ENCODE peak calls at places on chromosomes 6 and 20, in seven cellular contexts. I is hepatocyte; F is pancreas; D is breast epithelium; L is cardiac muscle cell; T is CD4-positive, alpha-beta memory T cell; J is endodermal cell. A is an unnamed sample. For H3K4me1, the result is how much of the 10 kb centered on the place peaks cover.

GRCh38 chr6:159343709-159344108 is 174.5 kb downstream of the FNDC1 start:
- DNase-seq in J (no peak), F (no peak), L (no peak), D (no peak), T (no peak), I (no peak), A (no peak)

GRCh38 chr6:167795874-167796667 is 30.6 kb upstream of the AFDN start:
- DNase-seq in D (peak), T (no peak), I (no peak), F (peak), L (no peak), J (no peak), A (peak)

GRCh38 chr6:158744986-158745430 is 74.2 kb downstream of the EZR start:
- DNase-seq in T (no peak), J (no peak), D (no peak), L (peak), I (no peak), F (no peak), A (no peak)

GRCh38 chr20:21184810-21185209 is 58.9 kb downstream of the KIZ start:
- DNase-seq in D (no peak), T (no peak), L (no peak), I (no peak), J (no peak), F (no peak), A (no peak)

GRCh38 chr6:139888691-139889122 is 514.3 kb upstream of the CITED2 start:
- DNase-seq in L (peak), T (no peak), I (no peak), D (no peak), J (peak), F (no peak), A (no peak)

GRCh38 chr6:52317841-52318581 is 33.5 kb upstream of the MCM3 start:
- DNase-seq in F (no peak), D (no peak), L (no peak), I (peak), J (no peak), T (no peak), A (no peak)

GRCh38 chr6:153001767-153002612 is 519 bp downstream of the MTRF1L start:
- DNase-seq in J (peak), D (no peak), F (no peak), L (peak), T (peak), I (peak), A (no peak)

GRCh38 chr6:9100869-9101575 is 665.7 kb upstream of the SLC35B3 start:
- DNase-seq in I (no peak), F (no peak), J (no peak), T (no peak), L (no peak), D (no peak), A (no peak)

GRCh38 chr6:2639167-2639566 is 111.6 kb downstream of the MYLK4 start:
- DNase-seq in I (no peak), J (no peak), D (no peak), T (no peak), F (no peak), L (no peak), A (no peak)

GRCh38 chr20:25444556-25444955 is 37.1 kb downstream of the GINS1 start:
- DNase-seq in I (no peak), J (no peak), T (no peak), D (no peak), L (no peak), F (no peak), A (no peak)

GRCh38 chr20:31630187-31630790 is 7.4 kb upstream of the COX4I2 start:
- DNase-seq in D (no peak), I (peak), L (no peak), F (no peak), J (no peak), T (no peak), A (no peak)

GRCh38 chr6:88223298-88223697 is 57.2 kb upstream of the CNR1 start:
- DNase-seq in L (no peak), F (no peak), D (no peak), J (no peak), I (no peak), T (no peak), A (no peak)

GRCh38 chr20:7879883-7880282 is 60.4 kb downstream of the HAO1 start:
- DNase-seq in J (no peak), T (no peak), D (no peak), I (peak), F (no peak), L (no peak), A (no peak)

GRCh38 chr20:45933231-45934045 is 1.0 kb upstream of the PCIF1 start:
- DNase-seq in I (peak), D (peak), L (peak), F (peak), T (peak), J (peak), A (peak)

GRCh38 chr6:124226396-124226795 is 422.7 kb downstream of the NKAIN2 start:
- DNase-seq in F (no peak), T (no peak), J (no peak), D (no peak), L (no peak), I (no peak), A (no peak)

GRCh38 chr6:160750276-160750689 is 48.2 kb downstream of the PLG start:
- DNase-seq in J (peak), D (no peak), T (no peak), F (no peak), I (peak), L (peak), A (no peak)

GRCh38 chr20:3819413-3820047 is 817 bp upstream of the AP5S1 start:
- DNase-seq in I (no peak), F (no peak), D (no peak), L (no peak), T (no peak), J (no peak), A (no peak)

GRCh38 chr20:1851396-1851795 is 43.8 kb upstream of the SIRPA start:
- DNase-seq in D (no peak), L (no peak), J (no peak), F (no peak), T (no peak), I (no peak), A (no peak)

GRCh38 chr6:127192911-127193503 is 73.7 kb upstream of the RNF146 start:
- DNase-seq in L (no peak), I (no peak), F (no peak), D (no peak), T (no peak), J (no peak), A (no peak)

GRCh38 chr6:88211446-88211845 is 45.3 kb upstream of the CNR1 start:
- DNase-seq in T (no peak), I (no peak), J (no peak), L (no peak), F (no peak), D (no peak), A (no peak)

GRCh38 chr20:47789081-47789998 is 4.1 kb upstream of the SULF2 start:
- DNase-seq in J (no peak), D (no peak), L (no peak), F (no peak), I (peak), T (no peak), A (no peak)

GRCh38 chr20:62717933-62718332 is 9.3 kb downstream of the NTSR1 start:
- DNase-seq in F (no peak), D (no peak), I (no peak), L (no peak), J (no peak), T (no peak), A (no peak)

GRCh38 chr20:56859039-56859750 is 230.1 kb downstream of the TFAP2C start:
- DNase-seq in J (no peak), D (no peak), I (no peak), L (no peak), T (no peak), F (no peak), A (no peak)

GRCh38 chr20:58342104-58342945 is 32.8 kb downstream of the RAB22A start:
- DNase-seq in F (no peak), I (no peak), T (no peak), D (no peak), J (no peak), L (no peak), A (no peak)

GRCh38 chr6:14968056-14968643 is 277.7 kb upstream of the JARID2 start:
- DNase-seq in F (no peak), J (no peak), D (no peak), L (no peak), I (no peak), T (no peak), A (no peak)

GRCh38 chr20:64091762-64092161 is 7.6 kb upstream of the LKAAEAR1 start:
- DNase-seq in I (no peak), L (no peak), D (no peak), T (peak), J (peak), F (no peak), A (no peak)

GRCh38 chr6:15372932-15373331 is 127.1 kb downstream of the JARID2 start:
- DNase-seq in J (no peak), F (no peak), L (no peak), I (no peak), T (no peak), D (no peak), A (no peak)

GRCh38 chr6:145561095-145561820 is 174.1 kb downstream of the EPM2A start:
- DNase-seq in F (no peak), T (no peak), L (no peak), D (no peak), J (no peak), I (no peak), A (no peak)

GRCh38 chr6:41286544-41287346 is at the start of gene TREM1:
- DNase-seq in F (no peak), J (no peak), T (no peak), L (no peak), I (peak), D (no peak), A (peak)

GRCh38 chr20:24670981-24671380 is 201.6 kb downstream of the SYNDIG1 start:
- DNase-seq in T (no peak), D (peak), L (no peak), J (no peak), F (peak), I (no peak), A (no peak)

GRCh38 chr20:62368629-62369507 is 1.8 kb upstream of the LAMA5 start:
- DNase-seq in F (no peak), D (no peak), J (peak), T (no peak), I (peak), L (peak), A (no peak)

GRCh38 chr6:2957696-2958330 is 13.6 kb downstream of the SERPINB6 start:
- DNase-seq in D (no peak), I (no peak), T (no peak), F (no peak), L (no peak), J (peak), A (peak)

GRCh38 chr6:101167638-101168037 is 225.9 kb upstream of the GRIK2 start:
- DNase-seq in F (no peak), L (no peak), T (no peak), I (no peak), J (no peak), D (no peak), A (no peak)

GRCh38 chr20:19552144-19552895 is 205.7 kb upstream of the RIN2 start:
- DNase-seq in T (no peak), L (peak), D (no peak), F (no peak), I (peak), J (peak), A (no peak)

GRCh38 chr20:13873814-13874213 is 89.0 kb downstream of the NDUFAF5 start:
- DNase-seq in J (peak), F (no peak), T (no peak), D (no peak), I (no peak), L (no peak), A (no peak)

GRCh38 chr6:30743099-30744053 is 889 bp upstream of the FLOT1 start:
- DNase-seq in J (no peak), D (no peak), I (no peak), T (no peak), F (peak), L (no peak), A (no peak)
- H3K4me1 ChIP-seq in J (under half), D (under half), I (under half), T (under half), F (under half), L (under half), A (half or more)

GRCh38 chr6:166761801-166762200 is 134.8 kb upstream of the RPS6KA2 start:
- DNase-seq in L (no peak), D (no peak), I (no peak), T (no peak), J (no peak), F (no peak), A (no peak)

GRCh38 chr6:166757226-166758135 is 130.4 kb upstream of the RPS6KA2 start:
- DNase-seq in J (peak), D (no peak), L (peak), F (no peak), I (peak), T (no peak), A (no peak)

GRCh38 chr6:166760288-166760687 is 133.2 kb upstream of the RPS6KA2 start:
- DNase-seq in I (no peak), T (peak), F (no peak), J (no peak), L (no peak), D (no peak), A (no peak)

GRCh38 chr6:166754218-166755030 is 127.4 kb upstream of the RPS6KA2 start:
- DNase-seq in F (no peak), I (no peak), T (no peak), L (no peak), D (no peak), J (peak), A (no peak)

GRCh38 chr6:166758136-166758704 is 131.2 kb upstream of the RPS6KA2 start:
- DNase-seq in D (no peak), J (no peak), T (no peak), L (no peak), F (no peak), I (no peak), A (no peak)
- H3K4me3 ChIP-seq in D (peak), J (no peak), T (no peak), L (no peak), F (no peak), I (no peak), A (peak)

GRCh38 chr6:32075781-32076494 is 33.2 kb downstream of the TNXB start:
- DNase-seq in F (no peak), D (no peak), I (no peak), J (no peak), L (no peak), T (no peak), A (no peak)

GRCh38 chr6:32082951-32083350 is 26.2 kb downstream of the TNXB start:
- DNase-seq in F (no peak), I (no peak), T (no peak), D (no peak), J (no peak), L (no peak), A (peak)

GRCh38 chr6:32081676-32082075 is 27.5 kb downstream of the TNXB start:
- DNase-seq in I (no peak), D (no peak), T (no peak), F (no peak), L (no peak), J (no peak), A (no peak)

GRCh38 chr6:32081168-32081624 is 27.9 kb downstream of the TNXB start:
- DNase-seq in F (no peak), T (no peak), J (no peak), I (no peak), D (no peak), L (no peak), A (peak)

GRCh38 chr6:32079566-32080290 is 29.4 kb downstream of the TNXB start:
- DNase-seq in F (no peak), T (no peak), L (no peak), J (no peak), I (no peak), D (no peak), A (no peak)
- H3K4me1 ChIP-seq in F (under half), T (under half), L (under half), J (under half), I (under half), D (under half), A (under half)

GRCh38 chr6:44868335-44868668 is 459.8 kb upstream of the RUNX2 start:
- DNase-seq in L (no peak), F (no peak), J (no peak), T (no peak), I (no peak), D (no peak), A (no peak)
- H3K4me3 ChIP-seq in L (no peak), F (no peak), J (peak), T (no peak), I (no peak), D (no peak), A (no peak)